ENCODE peak calls at places on chromosomes 4 and X, in nine cellular contexts. V is activated B cell treated with CpG ODN at 0.5 μM for 24 hours; P is CD4-positive, alpha-beta memory T cell; R is NCI-H2227 treated with DMSO at 0.1 percent for 48 hours; O is stimulated activated CD4-positive, alpha-beta T cell treated with anti-CD3 and anti-CD28 coated beads, Interleukin-12 subunit alpha, Interleukin-12 subunit beta, amount 100 ng/mL, for 48 hours; X is NCI-H2171 treated with DMSO at 0.1 percent for 48 hours; J is NCI-H82; S is fibroblast of lung; N is non-pigmented ciliary epithelial cell. E is an unnamed sample.

GRCh38 chrX:19334945-19335626 is 8.6 kb upstream of the PDHA1 start:
- DNase-seq in V (no peak), P (peak; percentile 22), R (no peak), O (peak; percentile 11), X (peak; percentile 27), J (peak; percentile 86), S (no peak), N (no peak), E (peak; percentile 75)

GRCh38 chr4:122759639-122760310 is 27.3 kb downstream of the BBS12 start:
- DNase-seq in V (no peak), P (no peak), R (no peak), O (no peak), X (no peak), J (peak; percentile 1), S (no peak), N (no peak), E (no peak)

GRCh38 chrX:152912121-152912520 is 14.3 kb downstream of the ZNF185 start:
- DNase-seq in V (no peak), P (no peak), R (no peak), O (no peak), X (no peak), J (peak; percentile 13), S (no peak), N (no peak), E (no peak)

GRCh38 chr4:154622598-154622997 is 10.1 kb upstream of the FGG start:
- DNase-seq in V (no peak), P (peak; percentile 26), R (peak; percentile 19), O (peak; percentile 16), X (peak; percentile 14), J (peak; percentile 46), S (peak; percentile 53), N (no peak), E (peak; percentile 66)

GRCh38 chr4:15451181-15451865 is 18.4 kb upstream of the CC2D2A start:
- DNase-seq in V (no peak), P (no peak), R (no peak), O (no peak), X (no peak), J (peak; percentile 3), S (peak; percentile 55), N (no peak), E (no peak)

GRCh38 chrX:71128915-71129765 is 10.7 kb downstream of the MED12 start:
- DNase-seq in V (peak; percentile 52), P (peak; percentile 78), R (peak; percentile 54), O (peak; percentile 79), X (peak; percentile 18), J (peak; percentile 72), S (peak; percentile 42), N (no peak), E (peak; percentile 35)

GRCh38 chrX:123570011-123570590 is 162.8 kb downstream of the THOC2 start:
- DNase-seq in V (no peak), P (no peak), R (no peak), O (no peak), X (no peak), J (peak; percentile 8), S (no peak), N (no peak), E (no peak)

GRCh38 chr4:138311771-138312535 is 69.8 kb upstream of the SLC7A11 start:
- DNase-seq in V (no peak), P (no peak), R (no peak), O (no peak), X (no peak), J (no peak), S (peak; percentile 63), N (no peak), E (no peak)

GRCh38 chrX:153775293-153775595 is 5.6 kb upstream of the SRPK3 start:
- DNase-seq in V (no peak), P (no peak), R (no peak), O (no peak), X (no peak), J (no peak), S (no peak), N (no peak), E (no peak)

GRCh38 chrX:39935414-39936064 is 162.2 kb downstream of the BCOR start:
- DNase-seq in V (no peak), P (no peak), R (no peak), O (no peak), X (no peak), J (no peak), S (peak; percentile 25), N (no peak), E (peak; percentile 42)

GRCh38 chrX:44306336-44306735 is 37.1 kb downstream of the EFHC2 start:
- DNase-seq in V (no peak), P (no peak), R (peak; percentile 43), O (no peak), X (peak; percentile 51), J (no peak), S (peak; percentile 28), N (no peak), E (no peak)

GRCh38 chrX:47563801-47564315 is 2.9 kb downstream of the ARAF start:
- DNase-seq in V (no peak), P (no peak), R (no peak), O (no peak), X (no peak), J (no peak), S (peak; percentile 68), N (no peak), E (no peak)

GRCh38 chr4:56757821-56758400 is 63.6 kb downstream of the SPINK2 start:
- DNase-seq in V (peak; percentile 55), P (peak; percentile 59), R (no peak), O (peak; percentile 71), X (no peak), J (no peak), S (peak; percentile 95), N (peak; percentile 93), E (peak; percentile 47)

E was measured in HepG2.